ENCODE peak calls at places on chromosome 7, in eight cellular contexts. Q is stimulated activated CD8-positive, alpha-beta memory T cell treated with anti-CD3 and anti-CD28 coated beads, Interleukin-15, amount 100 ng/mL, for 24 hours; T is NCI-H345; X is NCI-H2029; U is cardiac septum; E is globus pallidus; J is NCI-H2107; W is activated CD4-positive, alpha-beta T cell treated with anti-CD3 and anti-CD28 coated beads, Interleukin-2, amount 50 U/mL, for 4 hours. Z is an unnamed sample.

GRCh38 chr7:44213872-44214595 is 13.3 kb downstream of the YKT6 start:
- DNase-seq in Q (no peak), E (no peak), U (no peak), T (peak; percentile 46), X (peak; percentile 40), J (peak; percentile 62), W (no peak), Z (peak; percentile 85)

GRCh38 chr7:19919156-19920085 is 146.0 kb upstream of the TMEM196 start:
- DNase-seq in T (no peak), W (no peak), J (no peak), X (no peak), U (no peak), Q (no peak), E (no peak), Z (no peak)

GRCh38 chr7:135274495-135275268 is 41.0 kb downstream of the STRA8 start:
- DNase-seq in E (peak; percentile 68), W (peak; percentile 61), J (peak; percentile 71), Q (peak; percentile 54), X (peak; percentile 56), T (peak; percentile 60), U (peak; percentile 73), Z (peak; percentile 69)

GRCh38 chr7:137328389-137329120 is 15.0 kb downstream of the PTN start:
- DNase-seq in U (no peak), J (no peak), W (no peak), T (peak; percentile 69), X (no peak), Q (no peak), E (peak; percentile 76), Z (no peak)

GRCh38 chr7:93036807-93037206 is 81.0 kb downstream of the SAMD9 start:
- DNase-seq in W (no peak), U (no peak), T (no peak), J (no peak), E (no peak), X (peak; percentile 5), Q (no peak), Z (no peak)

GRCh38 chr7:3598855-3599254 is 297.8 kb downstream of the SDK1 start:
- DNase-seq in J (no peak), E (no peak), Q (no peak), T (no peak), W (no peak), X (no peak), U (no peak), Z (peak; percentile 1)

GRCh38 chr7:4103352-4104091 is 578.6 kb upstream of the FOXK1 start:
- DNase-seq in W (no peak), J (no peak), X (no peak), U (no peak), Q (no peak), T (no peak), E (no peak), Z (no peak)

GRCh38 chr7:2003931-2004812 is 228.6 kb downstream of the MAD1L1 start:
- DNase-seq in E (no peak), U (peak; percentile 69), Q (no peak), J (no peak), T (no peak), W (no peak), X (no peak), Z (no peak)

GRCh38 chr7:155208681-155209477 is 88.8 kb upstream of the INSIG1 start:
- DNase-seq in T (no peak), U (peak; percentile 74), W (no peak), Q (no peak), J (no peak), E (no peak), X (no peak), Z (peak; percentile 29)